ENCODE peak calls at places on chromosome 13, in five cellular contexts. F is GM23248, H is trophoblast cell, Z is DND-41, E is PC-3. M is an unnamed sample.

GRCh38 chr13:91353494-91353893 is 6.0 kb downstream of the MIR17HG start:
- DNase-seq in F (no peak), H (no peak), Z (no peak), E (no peak), M (no peak)

GRCh38 chr13:66634384-66634783 is 595.8 kb downstream of the PCDH9 start:
- DNase-seq in F (no peak), H (no peak), Z (no peak), E (no peak), M (no peak)

GRCh38 chr13:35475960-35476943 is at the start of gene MAB21L1:
- DNase-seq in F (peak; percentile 89), H (peak; percentile 2), Z (no peak), E (no peak), M (peak; percentile 95)

GRCh38 chr13:30654430-30654829 is 36.7 kb downstream of the USPL1 start:
- DNase-seq in F (no peak), H (no peak), Z (no peak), E (no peak), M (no peak)

GRCh38 chr13:38952827-38953226 is 37.8 kb downstream of the STOML3 start:
- DNase-seq in F (no peak), H (peak; percentile 33), Z (no peak), E (peak; percentile 58), M (no peak)

GRCh38 chr13:67410645-67411044 is 180.5 kb upstream of the PCDH9 start:
- DNase-seq in F (no peak), H (no peak), Z (no peak), E (no peak), M (no peak)

GRCh38 chr13:49220035-49220855 is at the start of gene MLNR:
- DNase-seq in F (peak; percentile 52), H (no peak), Z (no peak), E (no peak), M (peak; percentile 60)

GRCh38 chr13:106533940-106534843 is 1.3 kb downstream of the EFNB2 start:
- DNase-seq in F (peak; percentile 53), H (peak; percentile 8), Z (no peak), E (peak; percentile 56), M (peak; percentile 83)

GRCh38 chr13:74388626-74389025 is 254.4 kb upstream of the KLF12 start:
- DNase-seq in F (no peak), H (no peak), Z (no peak), E (no peak), M (no peak)

GRCh38 chr13:95569966-95570365 is 17.4 kb downstream of the CLDN10 start:
- DNase-seq in F (no peak), H (peak; percentile 83), Z (no peak), E (no peak), M (no peak)

GRCh38 chr13:97119899-97120745 is 102.0 kb upstream of the MBNL2 start:
- DNase-seq in F (peak; percentile 84), H (peak; percentile 46), Z (no peak), E (peak; percentile 22), M (no peak)

GRCh38 chr13:106493569-106493968 is 41.9 kb downstream of the EFNB2 start:
- DNase-seq in F (no peak), H (no peak), Z (peak; percentile 71), E (no peak), M (no peak)

GRCh38 chr13:113759525-113760137 is 605 bp downstream of the TMEM255B start:
- DNase-seq in F (peak; percentile 45), H (no peak), Z (no peak), E (peak; percentile 25), M (peak; percentile 58)

GRCh38 chr13:21164631-21165030 is 11.7 kb downstream of the SKA3 start:
- DNase-seq in F (peak; percentile 13), H (no peak), Z (no peak), E (peak; percentile 57), M (no peak)

GRCh38 chr13:74443623-74444022 is 309.4 kb upstream of the KLF12 start:
- DNase-seq in F (peak; percentile 85), H (no peak), Z (no peak), E (peak; percentile 84), M (peak; percentile 75)

GRCh38 chr13:41007359-41008118 is 11.6 kb downstream of the ELF1 start:
- DNase-seq in F (peak; percentile 76), H (no peak), Z (peak; percentile 36), E (peak; percentile 24), M (peak; percentile 47)
- H3K4me3 ChIP-seq in F (peak overlapping the region; percentile 38), H (no peak overlapping the region), Z (no peak overlapping the region), E (peak overlapping the region; percentile 38), M (peak overlapping the region; percentile 8)

GRCh38 chr13:42276683-42277082 is 4.7 kb downstream of the AKAP11 start:
- DNase-seq in F (no peak), H (no peak), Z (no peak), E (no peak), M (no peak)

GRCh38 chr13:42277618-42278276 is 5.8 kb downstream of the AKAP11 start:
- DNase-seq in F (peak; percentile 19), H (peak; percentile 51), Z (no peak), E (no peak), M (no peak)

GRCh38 chr13:42279986-42280385 is 8.0 kb downstream of the AKAP11 start:
- DNase-seq in F (no peak), H (no peak), Z (no peak), E (no peak), M (no peak)

GRCh38 chr13:42280537-42280936 is 8.6 kb downstream of the AKAP11 start:
- DNase-seq in F (no peak), H (no peak), Z (no peak), E (no peak), M (no peak)

GRCh38 chr13:42279080-42279479 is 7.1 kb downstream of the AKAP11 start:
- DNase-seq in F (peak; percentile 10), H (no peak), Z (no peak), E (no peak), M (no peak)
- H3K9ac ChIP-seq in F (no peak overlapping the region), H (no peak overlapping the region), Z (no peak overlapping the region), E (no peak overlapping the region), M (no peak overlapping the region)

DNA sequence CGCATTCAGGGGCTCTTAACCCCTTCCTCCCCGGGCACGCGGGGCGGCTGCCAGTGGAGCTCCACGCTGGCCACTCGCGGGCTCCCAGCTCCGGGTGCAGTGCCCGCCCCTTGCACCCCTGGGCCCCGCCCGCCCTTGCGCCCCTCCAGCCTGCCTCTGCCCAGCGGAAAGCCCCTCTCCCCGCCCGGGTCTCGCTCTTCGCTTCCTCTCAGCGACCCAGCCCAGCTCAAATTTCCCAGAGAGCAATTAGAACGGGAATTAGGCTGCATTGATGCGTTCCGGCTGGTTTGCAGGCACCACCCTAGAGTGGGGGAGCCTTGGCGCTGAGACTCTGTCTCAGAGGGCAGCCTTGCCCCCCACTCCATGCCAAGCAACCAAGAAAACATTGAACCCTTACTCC is 1.8 kb upstream of the GSX1 start:
- DNase-seq in F (no peak), H (no peak), Z (peak; percentile 25), E (no peak), M (no peak)
- H3K4me3 ChIP-seq in F (no peak overlapping the region), H (no peak overlapping the region), Z (peak overlapping the region; percentile 39), E (peak overlapping the region; percentile 53), M (no peak overlapping the region)

GRCh38 chr13:110399801-110400200 is 92.7 kb downstream of the COL4A2 start:
- DNase-seq in F (peak; percentile 60), H (no peak), Z (no peak), E (no peak), M (peak; percentile 81)

GRCh38 chr13:110396476-110396875 is 89.4 kb downstream of the COL4A2 start:
- DNase-seq in F (no peak), H (no peak), Z (no peak), E (no peak), M (no peak)

GRCh38 chr13:110396913-110397379 is 89.9 kb downstream of the COL4A2 start:
- DNase-seq in F (peak; percentile 100), H (peak; percentile 72), Z (no peak), E (peak; percentile 92), M (peak; percentile 99)

GRCh38 chr13:110398564-110399507 is 91.8 kb downstream of the COL4A2 start:
- DNase-seq in F (peak; percentile 72), H (peak; percentile 95), Z (no peak), E (no peak), M (peak; percentile 77)

GRCh38 chr13:110397445-110397844 is 90.4 kb downstream of the COL4A2 start:
- DNase-seq in F (peak; percentile 80), H (no peak), Z (no peak), E (peak; percentile 23), M (peak; percentile 88)
- H3K9ac ChIP-seq in F (peak overlapping the region; percentile 88), H (no peak overlapping the region), Z (no peak overlapping the region), E (peak overlapping the region; percentile 93), M (peak overlapping the region; percentile 86)

GRCh38 chr13:98511435-98511834 is 65.5 kb downstream of the STK24 start:
- DNase-seq in F (no peak), H (no peak), Z (no peak), E (peak; percentile 44), M (no peak)

GRCh38 chr13:98508280-98509074 is 68.4 kb downstream of the STK24 start:
- DNase-seq in F (peak; percentile 91), H (no peak), Z (no peak), E (no peak), M (peak; percentile 66)

GRCh38 chr13:98507060-98507797 is 69.7 kb downstream of the STK24 start:
- DNase-seq in F (peak; percentile 50), H (peak; percentile 94), Z (no peak), E (peak; percentile 9), M (peak; percentile 52)

GRCh38 chr13:98510156-98510509 is 66.8 kb downstream of the STK24 start:
- DNase-seq in F (no peak), H (no peak), Z (no peak), E (no peak), M (no peak)

DNA sequence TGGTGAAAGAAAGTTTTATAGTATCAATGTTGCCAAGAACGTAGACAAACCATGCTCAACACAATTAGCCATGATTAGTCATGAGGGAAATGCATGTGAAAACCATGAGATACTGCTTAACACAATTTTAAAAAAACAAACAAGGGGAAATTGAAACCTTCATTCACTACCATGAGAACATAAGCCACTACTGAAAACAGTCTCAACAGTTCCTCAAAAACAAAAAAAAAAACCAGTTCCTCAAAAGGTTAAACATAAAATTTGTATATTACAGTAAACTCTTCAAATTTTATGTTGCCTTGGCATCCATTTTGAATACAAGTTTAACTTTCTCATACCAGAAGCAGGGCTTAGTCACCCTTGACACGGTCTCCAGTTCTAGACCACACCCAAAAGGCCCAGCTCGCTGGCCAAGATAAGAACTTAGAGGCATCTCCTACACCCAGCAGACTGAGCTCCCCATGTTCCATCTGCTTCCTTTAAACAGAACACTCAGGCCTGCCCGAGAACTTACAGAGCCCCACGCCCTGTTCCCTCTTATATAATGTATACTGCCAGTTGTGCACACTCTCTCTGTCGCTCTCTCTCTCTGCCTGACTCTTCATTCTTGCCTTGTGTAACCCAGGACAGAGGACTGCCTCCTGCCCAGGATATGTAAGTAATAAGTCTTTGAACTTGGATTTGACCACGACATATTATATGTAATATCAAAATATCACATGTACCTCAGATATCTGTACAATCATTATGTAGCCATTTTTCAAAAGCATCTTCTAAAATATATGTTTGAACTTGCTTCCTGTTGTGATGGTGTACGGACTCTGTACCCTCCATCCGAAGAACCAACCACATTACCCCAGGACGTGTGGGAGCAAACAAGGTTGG is 67.4 kb downstream of the STK24 start:
- DNase-seq in F (peak; percentile 97), H (peak; percentile 60), Z (no peak), E (peak; percentile 74), M (peak; percentile 87)
- H3K4me3 ChIP-seq in F (peak overlapping the region; percentile 51), H (no peak overlapping the region), Z (no peak overlapping the region), E (peak overlapping the region; percentile 22), M (peak overlapping the region; percentile 21)

GRCh38 chr13:50843256-50844043 is at the start of gene DLEU7:
- DNase-seq in F (no peak), H (no peak), Z (peak; percentile 54), E (no peak), M (no peak)
- H3K9ac ChIP-seq in F (no peak within 1 kb of the TSS), H (no peak within 1 kb of the TSS), Z (peak within 1 kb of the TSS; percentile 73), E (no peak within 1 kb of the TSS), M (no peak within 1 kb of the TSS)

GRCh38 chr13:62846302-62846701 is 1430.7 kb upstream of the PCDH20 start:
- DNase-seq in F (peak; percentile 12), H (no peak), Z (no peak), E (peak; percentile 52), M (peak; percentile 14)
- H3K4me3 ChIP-seq in F (no peak overlapping the region), H (no peak overlapping the region), Z (no peak overlapping the region), E (no peak overlapping the region), M (no peak overlapping the region)